ENCODE peak calls at places on chromosome 7, in six cellular contexts. G is stimulated activated CD4-positive, alpha-beta T cell treated with anti-CD3 and anti-CD28 coated beads, TNF-alpha, amount 100 ng/mL, for 4 hours; P is GM20000; I is T-helper 2 cell treated with Interferon-gamma antibody and Interleukin-4, amounts not matched to agents 5 μg/mL and 100 μg/mL, for 36 hours; O is HT-29; D is head of caudate nucleus. R is an unnamed sample.

GRCh38 chr7:5494683-5495561 is 71.3 kb upstream of the TNRC18 start:
- DNase-seq in D (peak), O (peak), I (peak), P (peak), G (peak), R (peak)

GRCh38 chr7:41383596-41383995 is 319.3 kb downstream of the INHBA start:
- DNase-seq in D (no peak), P (no peak), G (no peak), O (no peak), I (no peak), R (no peak)

GRCh38 chr7:41872951-41873350 is 170.1 kb upstream of the INHBA start:
- DNase-seq in P (no peak), D (no peak), I (no peak), O (no peak), G (no peak), R (no peak)

GRCh38 chr7:13990319-13990983 is 985 bp upstream of the ETV1 start:
- DNase-seq in I (no peak), P (peak), O (peak), D (peak), G (no peak), R (peak)

GRCh38 chr7:1555046-1555812 is 776 bp downstream of the TMEM184A start:
- DNase-seq in P (no peak), G (no peak), I (no peak), O (peak), D (no peak), R (peak)

GRCh38 chr7:111018960-111019835 is 71.7 kb upstream of the LRRN3 start:
- DNase-seq in D (no peak), G (no peak), P (no peak), I (no peak), O (peak), R (no peak)

GRCh38 chr7:137953043-137953691 is 48.7 kb downstream of the CREB3L2 start:
- DNase-seq in P (no peak), G (no peak), D (no peak), O (peak), I (no peak), R (peak)

GRCh38 chr7:13197501-13197900 is 510.1 kb downstream of the ARL4A start:
- DNase-seq in O (no peak), G (no peak), D (no peak), P (no peak), I (no peak), R (peak)

GRCh38 chr7:90271753-90272152 is 26.8 kb downstream of the CFAP69 start:
- DNase-seq in I (no peak), O (no peak), D (no peak), P (no peak), G (no peak), R (peak)

GRCh38 chr7:151704969-151705743 is 171.8 kb downstream of the PRKAG2 start:
- DNase-seq in O (no peak), D (no peak), G (no peak), P (no peak), I (no peak), R (no peak)

GRCh38 chr7:146115665-146116451 is 743 bp upstream of the CNTNAP2 start:
- DNase-seq in P (peak), D (peak), G (no peak), O (no peak), I (peak), R (peak)

GRCh38 chr7:18177815-18178660 is 150.4 kb upstream of the PRPS1L1 start:
- DNase-seq in P (peak), D (no peak), I (peak), O (peak), G (no peak), R (peak)

GRCh38 chr7:26136831-26137230 is 15.2 kb upstream of the NFE2L3 start:
- DNase-seq in P (no peak), O (no peak), D (no peak), I (no peak), G (no peak), R (no peak)

GRCh38 chr7:44305564-44306507 is 19.6 kb downstream of the CAMK2B start:
- DNase-seq in D (peak), O (no peak), P (peak), I (no peak), G (no peak), R (no peak)

GRCh38 chr7:50939026-50939425 is 156.3 kb upstream of the GRB10 start:
- DNase-seq in G (no peak), I (no peak), D (no peak), O (no peak), P (no peak), R (peak)

GRCh38 chr7:12508005-12508404 is 62.5 kb upstream of the SCIN start:
- DNase-seq in D (no peak), P (no peak), O (no peak), G (no peak), I (no peak), R (no peak)

GRCh38 chr7:147207988-147208387 is 1091.4 kb downstream of the CNTNAP2 start:
- DNase-seq in I (no peak), G (no peak), P (no peak), O (no peak), D (no peak), R (no peak)